ENCODE peak calls at places on chromosome 11, in four cellular contexts. V is K562, F is H1, D is GM12878. Z is an unnamed sample.

GRCh38 chr11:128394436-128395089 is 192.8 kb downstream of the ETS1 start:
- DNase-seq in F (no peak), V (no peak), D (no peak), Z (no peak)

GRCh38 chr11:80315263-80315662 is 874.4 kb upstream of the TENM4 start:
- DNase-seq in D (no peak), V (no peak), F (no peak), Z (no peak)

GRCh38 chr11:64268687-64269379 is 15.6 kb downstream of the BAD start:
- DNase-seq in D (no peak), V (peak), F (no peak), Z (peak)

GRCh38 chr11:94602430-94603372 is 35.5 kb downstream of the PIWIL4 start:
- DNase-seq in F (no peak), D (peak), V (peak), Z (peak)

GRCh38 chr11:90251599-90251998 is 28.8 kb upstream of the CHORDC1 start:
- DNase-seq in D (no peak), F (no peak), V (no peak), Z (no peak)

GRCh38 chr11:112617977-112618829 is 343.0 kb upstream of the NCAM1 start:
- DNase-seq in V (no peak), F (no peak), D (no peak), Z (no peak)

GRCh38 chr11:107576497-107577086 is 11.1 kb upstream of the ALKBH8 start:
- DNase-seq in F (no peak), V (peak), D (no peak), Z (peak)

GRCh38 chr11:2585566-2586090 is 114.2 kb downstream of the KCNQ1OT1 start:
- DNase-seq in V (no peak), D (no peak), F (no peak), Z (no peak)

GRCh38 chr11:125968363-125968762 is 22.5 kb downstream of the VSIG10L2 start:
- DNase-seq in D (no peak), F (no peak), V (no peak), Z (peak)

GRCh38 chr11:27470166-27470565 is 2.4 kb downstream of the LGR4 start:
- DNase-seq in F (no peak), D (no peak), V (no peak), Z (no peak)

GRCh38 chr11:34476853-34477252 is 36.7 kb downstream of the ELF5 start:
- DNase-seq in D (no peak), V (no peak), F (no peak), Z (no peak)

GRCh38 chr11:114273071-114273470 is 23.1 kb upstream of the NNMT start:
- DNase-seq in V (no peak), D (no peak), F (no peak), Z (no peak)

GRCh38 chr11:62124186-62125113 is 639 bp downstream of the INCENP start:
- DNase-seq in D (no peak), F (no peak), V (peak), Z (peak)

GRCh38 chr11:6755303-6755952 is 16.3 kb downstream of the OR2AG2 start:
- DNase-seq in D (no peak), V (peak), F (no peak), Z (peak)

GRCh38 chr11:119474682-119475596 is 52.0 kb upstream of the THY1 start:
- DNase-seq in D (no peak), F (no peak), V (peak), Z (peak)

GRCh38 chr11:125102025-125102424 is 9.4 kb downstream of the TMEM218 start:
- DNase-seq in D (no peak), F (no peak), V (no peak), Z (no peak)

GRCh38 chr11:32839308-32839707 is 9.6 kb downstream of the PRRG4 start:
- DNase-seq in F (no peak), V (no peak), D (no peak), Z (no peak)

GRCh38 chr11:31779268-31779879 is 31.7 kb downstream of the PAX6 start:
- DNase-seq in D (no peak), F (no peak), V (no peak), Z (no peak)

GRCh38 chr11:48064306-48064705 is 83.9 kb downstream of the PTPRJ start:
- DNase-seq in D (no peak), V (no peak), F (no peak), Z (no peak)

GRCh38 chr11:89922195-89922660 is at the start of gene TRIM49D1:
- DNase-seq in D (no peak), V (no peak), F (no peak), Z (no peak)

GRCh38 chr11:119380160-119380815 is 1.2 kb downstream of the USP2 start:
- DNase-seq in F (no peak), V (peak), D (no peak), Z (peak)

GRCh38 chr11:121613724-121614123 is 161.0 kb upstream of the SORL1-AS1 start:
- DNase-seq in D (no peak), V (no peak), F (no peak), Z (no peak)

GRCh38 chr11:66069715-66070603 is at the start of gene PACS1:
- DNase-seq in V (peak), D (no peak), F (peak), Z (peak)

GRCh38 chr11:60851327-60852059 is 4.3 kb downstream of the PTGDR2 start:
- DNase-seq in F (no peak), D (no peak), V (no peak), Z (no peak)

DNA sequence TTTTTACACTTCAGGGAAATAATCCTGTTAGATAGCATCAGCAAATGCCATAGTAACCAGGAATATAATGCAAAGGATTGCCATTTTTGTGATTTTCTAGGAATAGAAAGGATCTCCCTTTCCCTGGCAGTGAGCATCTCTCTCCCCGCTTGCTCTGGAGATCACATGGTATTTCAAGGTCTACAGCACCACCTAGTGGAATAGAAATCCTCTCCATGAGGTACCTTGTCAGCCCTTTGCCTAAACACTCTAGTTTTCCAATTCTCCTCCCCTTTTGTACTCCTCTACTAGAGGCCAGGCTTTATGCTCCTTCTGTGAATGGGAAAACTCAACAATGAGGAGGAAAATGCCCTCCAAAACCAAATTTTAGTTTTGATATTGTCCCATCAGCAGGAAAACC is 78.4 kb downstream of the XRRA1 start:
- DNase-seq in D (no peak), V (peak), F (no peak), Z (peak)
- TF ChIP-seq CBX5 in D (no peak), V (no peak), F (no peak), Z (no peak)

GRCh38 chr11:86135319-86135714 is 66.4 kb upstream of the PICALM start:
- DNase-seq in D (no peak), F (no peak), V (no peak), Z (no peak)
- TF ChIP-seq GABPA in D (no peak), F (no peak), V (no peak), Z (no peak)

DNA sequence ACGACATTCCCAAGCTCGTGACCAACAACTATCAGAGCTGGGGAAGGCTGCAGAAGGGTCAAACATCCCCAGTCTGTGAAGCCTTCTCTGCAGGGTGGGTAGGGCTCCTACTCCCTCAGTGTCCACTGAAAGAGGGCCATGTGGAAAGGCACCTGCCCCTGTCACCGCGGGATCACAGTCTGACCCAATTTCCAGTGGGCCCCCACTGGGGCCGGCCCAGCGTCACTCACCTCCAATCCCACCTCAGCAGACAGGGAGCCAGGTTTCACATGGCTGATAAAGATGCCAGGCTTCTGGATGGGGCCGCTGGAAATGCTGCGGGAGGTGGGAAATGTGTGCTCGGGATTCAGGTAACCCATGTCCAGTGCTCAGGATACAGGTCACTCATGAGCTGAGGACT is 20.0 kb downstream of the USH1C start:
- DNase-seq in D (no peak), F (no peak), V (no peak), Z (no peak)
- TF ChIP-seq CBX5 in D (no peak), F (no peak), V (no peak), Z (no peak)

GRCh38 chr11:103529217-103529684 is 420.0 kb downstream of the DYNC2H1 start:
- DNase-seq in F (no peak), D (no peak), V (no peak), Z (no peak)

GRCh38 chr11:103534191-103534590 is 425.0 kb downstream of the DYNC2H1 start:
- DNase-seq in D (no peak), F (no peak), V (no peak), Z (no peak)

GRCh38 chr11:103530257-103530656 is 421.0 kb downstream of the DYNC2H1 start:
- DNase-seq in D (no peak), V (no peak), F (no peak), Z (no peak)

GRCh38 chr11:103534959-103535358 is 425.7 kb downstream of the DYNC2H1 start:
- DNase-seq in D (no peak), V (no peak), F (no peak), Z (no peak)

DNA sequence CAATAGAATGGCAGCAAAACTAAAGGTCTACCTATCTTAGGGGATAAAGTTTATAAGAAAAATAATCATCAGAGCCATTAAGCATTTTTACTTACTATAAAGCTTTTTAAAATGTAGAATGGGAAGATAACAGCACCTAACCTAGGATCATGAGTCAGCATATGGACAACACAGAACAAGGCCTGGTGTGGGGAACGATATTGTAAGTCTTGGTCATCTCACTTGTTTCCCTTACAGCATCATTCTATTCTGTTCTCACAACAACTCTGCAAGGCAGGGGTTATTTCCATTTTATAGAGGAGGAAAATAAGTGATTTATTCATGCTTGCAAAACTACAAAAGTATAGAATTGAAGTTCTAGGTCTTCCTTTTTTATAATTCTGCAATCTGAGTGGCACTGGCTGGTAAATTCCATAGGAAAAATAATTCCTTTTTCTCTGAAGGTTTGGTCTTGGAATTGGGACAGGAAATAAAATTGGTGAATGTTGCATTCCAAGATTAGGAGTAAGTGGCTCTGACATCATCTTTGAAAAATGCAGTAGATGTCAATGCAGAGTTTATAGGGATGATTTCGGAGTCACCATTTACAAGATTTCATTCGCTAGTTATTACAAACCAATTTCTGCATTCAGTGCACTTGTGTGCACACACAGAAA is 423.0 kb downstream of the DYNC2H1 start:
- DNase-seq in F (no peak), V (no peak), D (no peak), Z (no peak)
- TF ChIP-seq GABPA in F (no peak), V (no peak), D (no peak), Z (no peak)

Z was measured in HepG2.